ENCODE peak calls at places on chromosomes 3 and 15, in seven cellular contexts. D is neural progenitor cell; N is NCI-H510A; L is AG04450; M is CD8-positive, alpha-beta T cell; T is EL; H is Peyer's patch. E is an unnamed sample.

GRCh38 chr3:122230174-122230573 is 46.7 kb downstream of the CASR start:
- DNase-seq in D (no peak), N (no peak), L (no peak), M (no peak), T (no peak), H (no peak), E (no peak)

GRCh38 chr3:129281726-129282125 is 3.1 kb downstream of the HMCES start:
- DNase-seq in D (no peak), N (no peak), L (no peak), M (no peak), T (no peak), H (no peak), E (no peak)

GRCh38 chr3:117524890-117525289 is 815.3 kb downstream of the TUSC7 start:
- DNase-seq in D (no peak), N (no peak), L (peak; percentile 26), M (no peak), T (peak; percentile 74), H (no peak), E (no peak)

GRCh38 chr15:97728791-97729190 is 231.7 kb upstream of the ARRDC4 start:
- DNase-seq in D (peak; percentile 79), N (no peak), L (no peak), M (no peak), T (no peak), H (no peak), E (no peak)

GRCh38 chr3:82114589-82114988 is 353.1 kb upstream of the GBE1 start:
- DNase-seq in D (no peak), N (no peak), L (no peak), M (no peak), T (no peak), H (no peak), E (no peak)

GRCh38 chr3:47013231-47013630 is 33.8 kb downstream of the NBEAL2 start:
- DNase-seq in D (no peak), N (no peak), L (no peak), M (no peak), T (no peak), H (no peak), E (no peak)

GRCh38 chr3:126158016-126158911 is 22.1 kb downstream of the ALDH1L1 start:
- DNase-seq in D (no peak), N (peak; percentile 3), L (no peak), M (no peak), T (no peak), H (no peak), E (no peak)

GRCh38 chr3:10518506-10519150 is 13.2 kb upstream of the ATP2B2 start:
- DNase-seq in D (no peak), N (no peak), L (peak; percentile 3), M (no peak), T (peak; percentile 71), H (no peak), E (no peak)

GRCh38 chr3:58880182-58880581 is 169.6 kb downstream of the CFAP20DC start:
- DNase-seq in D (no peak), N (no peak), L (no peak), M (no peak), T (peak; percentile 10), H (no peak), E (no peak)

GRCh38 chr15:76196949-76197315 is 114.3 kb downstream of the ETFA start:
- DNase-seq in D (no peak), N (no peak), L (no peak), M (no peak), T (no peak), H (no peak), E (no peak)